ENCODE peak calls at places on chromosomes 16 and 17, in four cellular contexts. One of them, this sample, is unnamed. For H3K27me3 and H3K36me3, the result is how much of the 10 kb centered on the place peaks cover.

GRCh38 chr16:71303938-71304337 is 14.7 kb upstream of the CMTR2 start:
- DNase-seq in right atrium auricular region: no peak
- DNase-seq in bronchial epithelial cell: peak
- DNase-seq in psoas muscle: no peak
- DNase-seq in this sample: no peak

GRCh38 chr17:43356999-43357398 is 41.8 kb upstream of the ARL4D start:
- DNase-seq in right atrium auricular region: no peak
- DNase-seq in bronchial epithelial cell: peak
- DNase-seq in psoas muscle: peak
- DNase-seq in this sample: no peak

GRCh38 chr16:81723098-81723723 is 55.9 kb upstream of the PLCG2 start:
- DNase-seq in right atrium auricular region: no peak
- DNase-seq in bronchial epithelial cell: peak
- DNase-seq in psoas muscle: no peak
- DNase-seq in this sample: no peak

GRCh38 chr17:35569405-35569804 is 8.8 kb upstream of the SLFN14 start:
- DNase-seq in right atrium auricular region: no peak
- DNase-seq in bronchial epithelial cell: no peak
- DNase-seq in psoas muscle: no peak
- DNase-seq in this sample: no peak

GRCh38 chr17:6669479-6670212 is 18.1 kb downstream of the C17orf100 start:
- DNase-seq in right atrium auricular region: no peak
- DNase-seq in bronchial epithelial cell: peak
- DNase-seq in psoas muscle: no peak
- DNase-seq in this sample: no peak

GRCh38 chr17:45923511-45924268 is 29.3 kb downstream of the MAPT start:
- DNase-seq in right atrium auricular region: no peak
- DNase-seq in bronchial epithelial cell: no peak
- DNase-seq in psoas muscle: no peak
- DNase-seq in this sample: no peak

GRCh38 chr17:40330850-40331470 is 22.0 kb downstream of the RARA start:
- DNase-seq in right atrium auricular region: no peak
- DNase-seq in bronchial epithelial cell: no peak
- DNase-seq in psoas muscle: peak
- DNase-seq in this sample: no peak

GRCh38 chr16:29877266-29877961 is 14.4 kb upstream of the CDIPT start:
- DNase-seq in right atrium auricular region: no peak
- DNase-seq in bronchial epithelial cell: peak
- DNase-seq in psoas muscle: no peak
- DNase-seq in this sample: peak

GRCh38 chr16:88570691-88571092 is 489 bp downstream of the ZC3H18 start:
- DNase-seq in right atrium auricular region: no peak
- DNase-seq in bronchial epithelial cell: peak
- DNase-seq in psoas muscle: no peak
- DNase-seq in this sample: no peak

GRCh38 chr17:3754066-3754457 is 30.4 kb downstream of the HASPIN start:
- DNase-seq in right atrium auricular region: no peak
- DNase-seq in bronchial epithelial cell: no peak
- DNase-seq in psoas muscle: no peak
- DNase-seq in this sample: no peak

GRCh38 chr17:3755335-3756030 is 31.8 kb downstream of the HASPIN start:
- DNase-seq in right atrium auricular region: no peak
- DNase-seq in bronchial epithelial cell: peak
- DNase-seq in psoas muscle: no peak
- DNase-seq in this sample: no peak

GRCh38 chr17:3750926-3751325 is 27.2 kb downstream of the HASPIN start:
- DNase-seq in right atrium auricular region: no peak
- DNase-seq in bronchial epithelial cell: no peak
- DNase-seq in psoas muscle: no peak
- DNase-seq in this sample: no peak

GRCh38 chr17:3751836-3752235 is 28.1 kb downstream of the HASPIN start:
- DNase-seq in right atrium auricular region: no peak
- DNase-seq in bronchial epithelial cell: no peak
- DNase-seq in psoas muscle: no peak
- DNase-seq in this sample: no peak

GRCh38 chr17:3754458-3755334 is 31.0 kb downstream of the HASPIN start:
- DNase-seq in right atrium auricular region: no peak
- DNase-seq in bronchial epithelial cell: peak
- DNase-seq in psoas muscle: no peak
- DNase-seq in this sample: peak
- H3K4me3 ChIP-seq in right atrium auricular region: peak
- H3K4me3 ChIP-seq in bronchial epithelial cell: peak
- H3K4me3 ChIP-seq in psoas muscle: no peak
- H3K4me3 ChIP-seq in this sample: peak

GRCh38 chr16:1985466-1986150 is 1.6 kb downstream of the GFER start:
- DNase-seq in right atrium auricular region: no peak
- DNase-seq in bronchial epithelial cell: no peak
- DNase-seq in psoas muscle: no peak
- DNase-seq in this sample: no peak
- H3K27me3 ChIP-seq in right atrium auricular region: under half
- H3K27me3 ChIP-seq in bronchial epithelial cell: under half
- H3K27me3 ChIP-seq in psoas muscle: under half
- H3K27me3 ChIP-seq in this sample: under half

DNA sequence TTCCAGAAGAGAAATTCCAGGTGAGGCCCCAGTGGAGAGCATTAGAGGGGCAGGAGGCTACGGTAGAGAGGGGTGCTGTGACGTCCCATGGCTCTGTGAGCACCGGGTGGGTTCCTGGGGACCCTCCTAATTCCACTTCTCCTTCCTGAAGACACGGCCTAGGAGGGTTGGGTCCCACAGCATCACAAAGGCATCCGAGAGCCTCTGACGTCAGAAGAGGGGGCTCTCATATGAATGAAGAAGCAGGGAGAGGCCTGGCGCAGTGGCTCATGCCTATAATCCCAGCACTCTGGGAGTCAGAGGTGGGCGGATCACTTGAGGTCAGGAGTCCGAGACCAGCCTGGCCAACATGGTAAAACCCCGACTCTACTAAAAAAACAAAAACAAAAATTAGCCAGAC is 275.5 kb downstream of the C16orf95 start:
- DNase-seq in right atrium auricular region: no peak
- DNase-seq in bronchial epithelial cell: no peak
- DNase-seq in psoas muscle: no peak
- DNase-seq in this sample: no peak
- H3K36me3 ChIP-seq in right atrium auricular region: under half
- H3K36me3 ChIP-seq in bronchial epithelial cell: under half
- H3K36me3 ChIP-seq in psoas muscle: under half
- H3K36me3 ChIP-seq in this sample: under half

GRCh38 chr16:72989203-72989991 is 58.5 kb downstream of the ZFHX3 start:
- DNase-seq in right atrium auricular region: no peak
- DNase-seq in bronchial epithelial cell: peak
- DNase-seq in psoas muscle: peak
- DNase-seq in this sample: no peak
- H3K4me3 ChIP-seq in right atrium auricular region: no peak
- H3K4me3 ChIP-seq in bronchial epithelial cell: peak
- H3K4me3 ChIP-seq in psoas muscle: peak
- H3K4me3 ChIP-seq in this sample: no peak

DNA sequence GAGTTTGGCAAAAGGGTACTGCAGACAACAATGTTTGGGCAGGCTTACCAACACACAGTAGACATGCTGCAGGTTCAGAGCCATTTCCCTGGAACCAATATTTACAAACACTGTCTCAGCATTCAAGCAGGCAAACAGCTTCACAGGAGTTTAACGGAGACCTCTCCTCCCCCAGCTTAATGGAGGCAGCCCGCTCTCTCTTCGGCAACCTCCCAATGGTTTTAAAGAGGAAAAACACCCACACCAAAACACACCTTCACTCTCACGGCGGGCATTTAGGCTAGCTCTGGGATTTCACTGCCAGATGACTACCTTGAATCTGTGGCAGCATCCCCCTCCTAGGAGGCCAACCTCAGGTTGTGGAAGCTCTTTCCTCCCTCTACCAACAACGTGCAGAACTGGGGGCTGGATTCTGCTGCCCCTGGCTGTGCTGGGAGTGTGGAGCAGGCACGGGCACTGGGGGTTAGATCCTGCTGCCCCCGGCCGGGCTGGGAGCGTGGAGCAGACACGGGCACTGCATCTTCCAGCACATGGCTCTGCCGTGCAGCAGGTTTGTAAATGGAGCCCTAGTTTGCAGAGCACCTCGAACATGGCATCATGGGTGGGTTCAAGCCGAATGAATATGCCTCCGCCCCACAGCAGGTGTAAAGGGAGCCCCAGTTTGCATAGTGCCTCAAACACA is 86.5 kb downstream of the RBFOX3 start:
- DNase-seq in right atrium auricular region: no peak
- DNase-seq in bronchial epithelial cell: no peak
- DNase-seq in psoas muscle: no peak
- DNase-seq in this sample: no peak
- H3K27me3 ChIP-seq in right atrium auricular region: under half
- H3K27me3 ChIP-seq in bronchial epithelial cell: under half
- H3K27me3 ChIP-seq in psoas muscle: under half
- H3K27me3 ChIP-seq in this sample: under half

GRCh38 chr17:80232438-80232837 is 12.2 kb downstream of the SLC26A11 start:
- DNase-seq in right atrium auricular region: no peak
- DNase-seq in bronchial epithelial cell: no peak
- DNase-seq in psoas muscle: no peak
- DNase-seq in this sample: no peak

GRCh38 chr17:80236911-80237310 is 16.7 kb downstream of the SLC26A11 start:
- DNase-seq in right atrium auricular region: no peak
- DNase-seq in bronchial epithelial cell: no peak
- DNase-seq in psoas muscle: peak
- DNase-seq in this sample: no peak

GRCh38 chr17:80229011-80229410 is 8.8 kb downstream of the SLC26A11 start:
- DNase-seq in right atrium auricular region: no peak
- DNase-seq in bronchial epithelial cell: peak
- DNase-seq in psoas muscle: no peak
- DNase-seq in this sample: no peak

GRCh38 chr17:80237386-80237785 is 17.2 kb downstream of the SLC26A11 start:
- DNase-seq in right atrium auricular region: no peak
- DNase-seq in bronchial epithelial cell: no peak
- DNase-seq in psoas muscle: peak
- DNase-seq in this sample: no peak

DNA sequence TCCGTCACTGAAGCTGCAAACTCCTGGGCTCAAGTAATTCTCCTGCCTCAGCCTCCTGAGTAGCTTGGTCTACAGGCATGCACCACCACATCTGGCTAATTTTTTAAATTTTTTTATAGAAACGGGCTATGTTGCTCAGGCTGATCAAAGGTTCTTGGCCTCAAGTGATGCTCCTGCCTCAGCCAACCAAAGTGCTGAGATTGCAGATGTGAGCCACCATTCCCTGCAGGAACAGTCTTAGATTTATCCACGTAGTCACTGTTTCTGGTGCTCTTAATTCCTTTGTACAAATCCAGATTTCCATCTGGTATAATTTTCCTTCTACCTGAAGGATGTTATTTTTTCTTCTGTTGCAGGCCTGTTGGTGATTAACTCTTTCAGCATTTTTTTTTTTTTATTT is 13.0 kb downstream of the SLC26A11 start:
- DNase-seq in right atrium auricular region: no peak
- DNase-seq in bronchial epithelial cell: no peak
- DNase-seq in psoas muscle: no peak
- DNase-seq in this sample: no peak
- H3K36me3 ChIP-seq in right atrium auricular region: under half
- H3K36me3 ChIP-seq in bronchial epithelial cell: under half
- H3K36me3 ChIP-seq in psoas muscle: under half
- H3K36me3 ChIP-seq in this sample: under half

DNA sequence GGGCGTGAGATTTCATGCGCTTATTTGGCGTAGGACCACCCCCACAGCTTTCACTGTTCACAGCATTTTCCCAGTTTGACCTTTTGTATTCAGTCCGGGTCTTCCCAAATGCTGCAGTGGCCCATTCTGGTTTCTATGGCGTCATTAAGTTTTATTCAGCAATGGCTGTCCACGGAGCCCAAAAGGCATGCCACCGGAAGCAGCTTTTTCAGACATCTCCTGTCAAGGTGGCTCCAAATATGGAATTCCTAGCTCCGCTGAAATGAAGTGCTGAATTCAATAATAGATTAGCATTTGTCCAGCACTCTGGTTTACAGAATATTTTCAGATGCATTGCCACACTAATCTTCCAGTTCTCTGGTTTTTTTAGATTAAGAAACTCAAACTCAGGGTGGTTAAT is 90.6 kb upstream of the FBXO47 start:
- DNase-seq in right atrium auricular region: no peak
- DNase-seq in bronchial epithelial cell: no peak
- DNase-seq in psoas muscle: no peak
- DNase-seq in this sample: no peak
- H3K4me3 ChIP-seq in right atrium auricular region: peak
- H3K4me3 ChIP-seq in bronchial epithelial cell: no peak
- H3K4me3 ChIP-seq in psoas muscle: peak
- H3K4me3 ChIP-seq in this sample: no peak

GRCh38 chr16:69325784-69326171 is 4.6 kb downstream of the PDF start:
- DNase-seq in right atrium auricular region: no peak
- DNase-seq in bronchial epithelial cell: no peak
- DNase-seq in psoas muscle: no peak
- DNase-seq in this sample: no peak
- H3K27me3 ChIP-seq in right atrium auricular region: under half
- H3K27me3 ChIP-seq in bronchial epithelial cell: under half
- H3K27me3 ChIP-seq in psoas muscle: under half
- H3K27me3 ChIP-seq in this sample: under half

DNA sequence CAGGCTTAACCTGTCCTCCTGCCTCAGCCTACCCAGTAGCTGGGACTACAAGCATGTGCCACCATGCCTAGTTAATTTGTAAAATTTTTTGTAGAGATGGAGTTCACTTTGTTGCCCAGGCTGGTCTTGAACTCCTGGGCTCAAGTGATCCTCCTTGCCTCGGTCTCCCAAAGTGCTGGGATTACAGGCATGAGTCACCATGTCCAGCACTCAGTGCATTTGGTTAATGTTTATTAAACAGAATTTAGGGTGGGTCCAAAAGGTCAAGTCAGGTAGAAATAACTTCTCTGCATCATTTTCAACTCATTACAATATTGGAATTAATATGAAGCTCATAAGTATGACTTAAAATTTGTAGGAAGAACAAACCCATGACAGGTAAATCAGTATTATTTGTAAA is 55.7 kb downstream of the RHOT1 start:
- DNase-seq in right atrium auricular region: no peak
- DNase-seq in bronchial epithelial cell: no peak
- DNase-seq in psoas muscle: no peak
- DNase-seq in this sample: no peak
- H3K36me3 ChIP-seq in right atrium auricular region: half or more
- H3K36me3 ChIP-seq in bronchial epithelial cell: under half
- H3K36me3 ChIP-seq in psoas muscle: under half
- H3K36me3 ChIP-seq in this sample: under half

This sample was measured in lung.